ENCODE peak calls at places on chromosomes 3 and 15, in eight cellular contexts. S, O, N, E, G, R, I and M are unnamed samples.

GRCh38 chr15:35624881-35625280 is 78.9 kb upstream of the DPH6 start:
- DNase-seq in S (no peak), O (no peak), N (peak), E (no peak), G (no peak), R (peak), I (peak), M (no peak)

GRCh38 chr3:101825904-101826445 is 23.3 kb upstream of the NFKBIZ start:
- DNase-seq in S (no peak), O (no peak), N (no peak), E (no peak), G (no peak), R (no peak), I (peak), M (no peak)

GRCh38 chr3:100278910-100279309 is 18.1 kb downstream of the TBC1D23 start:
- DNase-seq in S (no peak), O (no peak), N (no peak), E (no peak), G (no peak), R (no peak), I (no peak), M (no peak)

GRCh38 chr3:140128217-140129137 is 193.5 kb downstream of the CLSTN2 start:
- DNase-seq in S (no peak), O (peak), N (peak), E (no peak), G (peak), R (peak), I (no peak), M (no peak)

GRCh38 chr3:12175137-12175593 is 16.5 kb upstream of the TIMP4 start:
- DNase-seq in S (no peak), O (no peak), N (no peak), E (no peak), G (no peak), R (no peak), I (peak), M (no peak)

GRCh38 chr15:62770752-62771151 is 271.8 kb upstream of the TPM1 start:
- DNase-seq in S (no peak), O (no peak), N (no peak), E (no peak), G (no peak), R (no peak), I (peak), M (no peak)

GRCh38 chr3:120496278-120496975 is 45.6 kb upstream of the FSTL1 start:
- DNase-seq in S (no peak), O (no peak), N (no peak), E (no peak), G (no peak), R (peak), I (peak), M (no peak)

GRCh38 chr3:183634707-183635106 is 716 bp upstream of the KLHL24 start:
- DNase-seq in S (peak), O (no peak), N (no peak), E (no peak), G (no peak), R (no peak), I (no peak), M (no peak)

GRCh38 chr3:71551286-71551919 is 32.1 kb downstream of the FOXP1 start:
- DNase-seq in S (no peak), O (no peak), N (no peak), E (no peak), G (no peak), R (peak), I (no peak), M (no peak)

GRCh38 chr3:189355481-189356201 is 183.9 kb downstream of the TPRG1 start:
- DNase-seq in S (no peak), O (peak), N (no peak), E (no peak), G (no peak), R (no peak), I (peak), M (no peak)

GRCh38 chr3:78690806-78691205 is 1077.0 kb downstream of the ROBO1 start:
- DNase-seq in S (no peak), O (no peak), N (no peak), E (no peak), G (no peak), R (no peak), I (peak), M (no peak)

GRCh38 chr15:67079361-67079760 is 14.0 kb downstream of the SMAD3 start:
- DNase-seq in S (no peak), O (no peak), N (no peak), E (no peak), G (no peak), R (no peak), I (no peak), M (no peak)

GRCh38 chr3:32340639-32341365 is 50.9 kb upstream of the CMTM7 start:
- DNase-seq in S (peak), O (peak), N (peak), E (no peak), G (no peak), R (no peak), I (no peak), M (no peak)

GRCh38 chr3:32140943-32141342 is 34.5 kb downstream of the GPD1L start:
- DNase-seq in S (no peak), O (no peak), N (no peak), E (no peak), G (no peak), R (no peak), I (no peak), M (no peak)

GRCh38 chr3:139772539-139773500 is 95.0 kb upstream of the NMNAT3 start:
- DNase-seq in S (no peak), O (no peak), N (no peak), E (no peak), G (no peak), R (no peak), I (peak), M (no peak)

GRCh38 chr3:37861540-37862051 is at the start of gene CTDSPL:
- DNase-seq in S (peak), O (peak), N (peak), E (peak), G (peak), R (peak), I (peak), M (no peak)

GRCh38 chr15:38389924-38390542 is 63.9 kb upstream of the FAM98B start:
- DNase-seq in S (no peak), O (peak), N (peak), E (peak), G (peak), R (peak), I (peak), M (peak)

GRCh38 chr15:39776068-39776467 is 6.6 kb downstream of the FSIP1 start:
- DNase-seq in S (no peak), O (no peak), N (no peak), E (no peak), G (no peak), R (no peak), I (no peak), M (no peak)

GRCh38 chr15:56744701-56745683 is 11.7 kb upstream of the ZNF280D start:
- DNase-seq in S (no peak), O (no peak), N (no peak), E (no peak), G (no peak), R (no peak), I (no peak), M (no peak)

GRCh38 chr15:55916666-55917409 is 76.6 kb downstream of the NEDD4 start:
- DNase-seq in S (no peak), O (no peak), N (no peak), E (no peak), G (no peak), R (peak), I (peak), M (no peak)

GRCh38 chr3:110564674-110565073 is 506.9 kb upstream of the NECTIN3 start:
- DNase-seq in S (no peak), O (no peak), N (no peak), E (no peak), G (no peak), R (no peak), I (no peak), M (no peak)

GRCh38 chr3:14366915-14367523 is 35.4 kb upstream of the SLC6A6 start:
- DNase-seq in S (no peak), O (no peak), N (no peak), E (no peak), G (no peak), R (no peak), I (no peak), M (no peak)

GRCh38 chr3:14368885-14369284 is 33.5 kb upstream of the SLC6A6 start:
- DNase-seq in S (no peak), O (no peak), N (no peak), E (no peak), G (no peak), R (no peak), I (no peak), M (no peak)

GRCh38 chr3:14366233-14366632 is 36.2 kb upstream of the SLC6A6 start:
- DNase-seq in S (no peak), O (no peak), N (no peak), E (no peak), G (no peak), R (no peak), I (no peak), M (no peak)

GRCh38 chr3:14369675-14370669 is 32.4 kb upstream of the SLC6A6 start:
- DNase-seq in S (no peak), O (peak), N (no peak), E (peak), G (peak), R (no peak), I (no peak), M (no peak)

GRCh38 chr3:14368146-14368545 is 34.3 kb upstream of the SLC6A6 start:
- DNase-seq in S (no peak), O (no peak), N (no peak), E (no peak), G (no peak), R (no peak), I (no peak), M (no peak)
- H3K27ac ChIP-seq in S (no peak), O (no peak), N (no peak), E (no peak), G (no peak), R (no peak), I (no peak), M (peak)

GRCh38 chr15:32942286-32942927 is 224.6 kb downstream of the GREM1 start:
- DNase-seq in S (no peak), O (no peak), N (no peak), E (no peak), G (no peak), R (no peak), I (peak), M (no peak)
- H3K4me3 ChIP-seq in S (no peak), O (no peak), N (no peak), E (no peak), G (no peak), R (no peak), I (no peak), M (no peak)

GRCh38 chr3:162398554-162398953 is 901.9 kb downstream of the OTOL1 start:
- DNase-seq in S (no peak), O (no peak), N (no peak), E (no peak), G (no peak), R (no peak), I (no peak), M (no peak)

GRCh38 chr3:162400697-162401096 is 904.1 kb downstream of the OTOL1 start:
- DNase-seq in S (no peak), O (no peak), N (no peak), E (no peak), G (no peak), R (peak), I (no peak), M (no peak)
- TF ChIP-seq CTCF in S (no peak), O (no peak), N (no peak), E (no peak), G (no peak), R (no peak), I (no peak), M (no peak)

GRCh38 chr15:75696854-75697259 is 15.8 kb downstream of the CSPG4 start:
- DNase-seq in S (no peak), O (no peak), N (no peak), E (no peak), G (no peak), R (no peak), I (no peak), M (no peak)
- H3K27ac ChIP-seq in S (no peak), O (peak), N (no peak), E (peak), G (no peak), R (no peak), I (peak), M (peak)

GRCh38 chr3:126526668-126527005 is 2.7 kb downstream of the CHST13 start:
- DNase-seq in S (peak), O (no peak), N (no peak), E (no peak), G (no peak), R (no peak), I (no peak), M (no peak)

GRCh38 chr3:126523745-126524428 is at the start of gene CHST13:
- DNase-seq in S (peak), O (peak), N (peak), E (no peak), G (peak), R (peak), I (peak), M (no peak)

GRCh38 chr3:126525091-126525852 is 1.3 kb downstream of the CHST13 start:
- DNase-seq in S (peak), O (no peak), N (no peak), E (no peak), G (no peak), R (no peak), I (no peak), M (no peak)

GRCh38 chr3:126525853-126526667 is 2.1 kb downstream of the CHST13 start:
- DNase-seq in S (peak), O (no peak), N (no peak), E (no peak), G (no peak), R (no peak), I (no peak), M (no peak)

GRCh38 chr3:126524429-126524988 is 554 bp downstream of the CHST13 start:
- DNase-seq in S (peak), O (peak), N (peak), E (no peak), G (no peak), R (peak), I (no peak), M (no peak)
- H3K4me3 ChIP-seq in S (peak), O (peak), N (peak), E (peak), G (peak), R (peak), I (no peak), M (peak)

DNA sequence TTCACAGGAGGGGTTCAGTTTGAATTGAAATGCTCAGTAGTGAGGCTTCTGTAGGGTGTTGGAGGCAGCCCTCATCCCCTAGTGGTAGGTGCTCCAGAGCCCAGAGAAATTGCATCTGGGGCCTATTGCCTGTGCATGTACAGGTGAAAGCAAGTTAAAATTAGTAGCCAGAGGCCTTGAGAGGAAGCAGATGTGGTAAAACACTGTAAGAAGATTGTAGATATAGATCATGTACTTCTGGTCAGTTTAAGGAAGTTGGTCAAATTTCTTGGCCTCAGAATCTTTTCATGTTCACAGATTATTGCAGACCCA is 34.6 kb downstream of the IGSF10 start:
- DNase-seq in S (no peak), O (no peak), N (no peak), E (no peak), G (no peak), R (no peak), I (no peak), M (no peak)
- TF ChIP-seq CTCF in S (no peak), O (peak), N (no peak), E (no peak), G (no peak), R (peak), I (no peak), M (no peak)

GRCh38 chr3:125042725-125043406 is 12.9 kb downstream of the HEG1 start:
- DNase-seq in S (no peak), O (no peak), N (no peak), E (peak), G (no peak), R (no peak), I (peak), M (no peak)

GRCh38 chr3:125043599-125044151 is 12.1 kb downstream of the HEG1 start:
- DNase-seq in S (no peak), O (peak), N (no peak), E (no peak), G (no peak), R (no peak), I (no peak), M (no peak)

GRCh38 chr3:125037498-125038150 is 18.2 kb downstream of the HEG1 start:
- DNase-seq in S (no peak), O (no peak), N (no peak), E (no peak), G (no peak), R (no peak), I (no peak), M (no peak)

GRCh38 chr3:125039041-125039896 is 16.5 kb downstream of the HEG1 start:
- DNase-seq in S (no peak), O (no peak), N (no peak), E (no peak), G (no peak), R (peak), I (no peak), M (no peak)

GRCh38 chr3:125039897-125040175 is 16.0 kb downstream of the HEG1 start:
- DNase-seq in S (no peak), O (no peak), N (no peak), E (no peak), G (no peak), R (no peak), I (no peak), M (no peak)
- H3K27ac ChIP-seq in S (peak), O (peak), N (no peak), E (no peak), G (no peak), R (peak), I (no peak), M (peak)

GRCh38 chr3:112134335-112135124 is 1.5 kb upstream of the GCSAM start:
- DNase-seq in S (no peak), O (no peak), N (no peak), E (no peak), G (peak), R (no peak), I (peak), M (no peak)

GRCh38 chr3:112132088-112132487 is 960 bp downstream of the GCSAM start:
- DNase-seq in S (no peak), O (no peak), N (no peak), E (no peak), G (no peak), R (no peak), I (no peak), M (no peak)

GRCh38 chr3:112132554-112132953 is 494 bp downstream of the GCSAM start:
- DNase-seq in S (no peak), O (no peak), N (no peak), E (no peak), G (no peak), R (no peak), I (no peak), M (no peak)

GRCh38 chr3:112133606-112134334 is 722 bp upstream of the GCSAM start:
- DNase-seq in S (no peak), O (no peak), N (no peak), E (no peak), G (no peak), R (no peak), I (no peak), M (no peak)

GRCh38 chr3:112132975-112133448 is at the start of gene GCSAM:
- DNase-seq in S (peak), O (peak), N (no peak), E (no peak), G (peak), R (no peak), I (no peak), M (peak)
- H3K4me3 ChIP-seq in S (peak), O (no peak), N (no peak), E (no peak), G (no peak), R (no peak), I (no peak), M (peak)